ENCODE peak calls at places on chromosome 22, in ten cellular contexts. D, F, Z, K, J, T, A, U, H and R are unnamed samples.

GRCh38 chr22:30432096-30432495 is 6.5 kb downstream of the MTFP1 start:
- DNase-seq in D (peak; percentile 26), F (no peak), Z (no peak), K (no peak), J (no peak), T (no peak), A (no peak), U (no peak), H (no peak), R (no peak)

GRCh38 chr22:37206841-37207821 is 5.1 kb downstream of the SSTR3 start:
- DNase-seq in D (peak; percentile 71), F (no peak), Z (no peak), K (no peak), J (no peak), T (no peak), A (no peak), U (no peak), H (no peak), R (no peak)

GRCh38 chr22:26845016-26845728 is 187.8 kb downstream of the MIAT start:
- DNase-seq in D (no peak), F (no peak), Z (no peak), K (no peak), J (peak; percentile 15), T (no peak), A (peak; percentile 40), U (no peak), H (no peak), R (no peak)

GRCh38 chr22:50399751-50400331 is 56.7 kb downstream of the PPP6R2 start:
- DNase-seq in D (no peak), F (peak; percentile 36), Z (peak; percentile 33), K (no peak), J (peak; percentile 15), T (peak; percentile 16), A (peak; percentile 51), U (peak; percentile 44), H (no peak), R (peak; percentile 56)

GRCh38 chr22:39528080-39528661 is 4.4 kb downstream of the RPS19BP1 start:
- DNase-seq in D (peak; percentile 69), F (peak; percentile 28), Z (peak; percentile 8), K (no peak), J (no peak), T (peak; percentile 80), A (no peak), U (no peak), H (no peak), R (no peak)

GRCh38 chr22:49371325-49372110 is 456.2 kb downstream of the BRD1 start:
- DNase-seq in D (peak; percentile 65), F (no peak), Z (no peak), K (no peak), J (no peak), T (no peak), A (no peak), U (no peak), H (no peak), R (no peak)

GRCh38 chr22:42066133-42066761 is 4.4 kb downstream of the NAGA start:
- DNase-seq in D (peak; percentile 47), F (no peak), Z (no peak), K (no peak), J (no peak), T (no peak), A (no peak), U (no peak), H (no peak), R (no peak)

GRCh38 chr22:31081963-31082605 is 966 bp downstream of the SMTN start:
- DNase-seq in D (no peak), F (no peak), Z (no peak), K (no peak), J (peak; percentile 35), T (no peak), A (no peak), U (no peak), H (no peak), R (no peak)

GRCh38 chr22:48957987-48958321 is 869.7 kb downstream of the BRD1 start:
- DNase-seq in D (no peak), F (no peak), Z (no peak), K (no peak), J (no peak), T (no peak), A (no peak), U (no peak), H (no peak), R (no peak)

GRCh38 chr22:37043828-37044538 is 7.6 kb upstream of the KCTD17 start:
- DNase-seq in D (peak; percentile 85), F (peak; percentile 78), Z (peak; percentile 39), K (no peak), J (peak; percentile 66), T (peak; percentile 80), A (peak; percentile 90), U (peak; percentile 83), H (peak; percentile 11), R (peak; percentile 91)

GRCh38 chr22:22928666-22929380 is 41.2 kb downstream of the IGLL5 start:
- DNase-seq in D (peak; percentile 75), F (peak; percentile 70), Z (no peak), K (peak; percentile 13), J (peak; percentile 33), T (peak; percentile 99), A (peak; percentile 12), U (peak; percentile 85), H (no peak), R (peak; percentile 89)

GRCh38 chr22:24492391-24492790 is 2.7 kb upstream of the UPB1 start:
- DNase-seq in D (no peak), F (no peak), Z (no peak), K (no peak), J (no peak), T (no peak), A (no peak), U (no peak), H (no peak), R (no peak)

GRCh38 chr22:48218889-48219420 is 1456.5 kb downstream of the TBC1D22A start:
- DNase-seq in D (no peak), F (no peak), Z (no peak), K (no peak), J (no peak), T (no peak), A (no peak), U (no peak), H (no peak), R (no peak)

GRCh38 chr22:48649031-48649430 is 1178.6 kb downstream of the BRD1 start:
- DNase-seq in D (no peak), F (no peak), Z (no peak), K (no peak), J (no peak), T (no peak), A (no peak), U (no peak), H (no peak), R (no peak)

GRCh38 chr22:40685406-40685805 is 6.1 kb downstream of the MCHR1 start:
- DNase-seq in D (no peak), F (no peak), Z (no peak), K (no peak), J (no peak), T (no peak), A (no peak), U (no peak), H (no peak), R (no peak)

GRCh38 chr22:31305194-31305593 is 12.9 kb upstream of the PIK3IP1 start:
- DNase-seq in D (no peak), F (no peak), Z (no peak), K (no peak), J (no peak), T (no peak), A (no peak), U (no peak), H (no peak), R (no peak)

GRCh38 chr22:25700996-25701815 is 40.8 kb upstream of the MYO18B start:
- DNase-seq in D (no peak), F (peak; percentile 54), Z (no peak), K (no peak), J (peak; percentile 61), T (no peak), A (no peak), U (no peak), H (peak; percentile 47), R (no peak)

GRCh38 chr22:46797355-46797754 is 34.9 kb downstream of the TBC1D22A start:
- DNase-seq in D (peak; percentile 79), F (no peak), Z (no peak), K (no peak), J (peak; percentile 43), T (peak; percentile 57), A (peak; percentile 19), U (peak; percentile 38), H (no peak), R (no peak)
- TF ChIP-seq CTCF in D (peak; percentile 42), F (no peak), Z (peak; percentile 52), K (no peak), J (peak; percentile 32), T (peak; percentile 19), A (no peak), U (peak; percentile 61), H (peak; percentile 22), R (no peak)

GRCh38 chr22:33227791-33228190 is 169.6 kb upstream of the SYN3 start:
- DNase-seq in D (no peak), F (no peak), Z (no peak), K (no peak), J (no peak), T (no peak), A (no peak), U (no peak), H (no peak), R (no peak)
- TF ChIP-seq CTCF in D (no peak), F (no peak), Z (no peak), K (no peak), J (no peak), T (no peak), A (no peak), U (no peak), H (no peak), R (no peak)

DNA sequence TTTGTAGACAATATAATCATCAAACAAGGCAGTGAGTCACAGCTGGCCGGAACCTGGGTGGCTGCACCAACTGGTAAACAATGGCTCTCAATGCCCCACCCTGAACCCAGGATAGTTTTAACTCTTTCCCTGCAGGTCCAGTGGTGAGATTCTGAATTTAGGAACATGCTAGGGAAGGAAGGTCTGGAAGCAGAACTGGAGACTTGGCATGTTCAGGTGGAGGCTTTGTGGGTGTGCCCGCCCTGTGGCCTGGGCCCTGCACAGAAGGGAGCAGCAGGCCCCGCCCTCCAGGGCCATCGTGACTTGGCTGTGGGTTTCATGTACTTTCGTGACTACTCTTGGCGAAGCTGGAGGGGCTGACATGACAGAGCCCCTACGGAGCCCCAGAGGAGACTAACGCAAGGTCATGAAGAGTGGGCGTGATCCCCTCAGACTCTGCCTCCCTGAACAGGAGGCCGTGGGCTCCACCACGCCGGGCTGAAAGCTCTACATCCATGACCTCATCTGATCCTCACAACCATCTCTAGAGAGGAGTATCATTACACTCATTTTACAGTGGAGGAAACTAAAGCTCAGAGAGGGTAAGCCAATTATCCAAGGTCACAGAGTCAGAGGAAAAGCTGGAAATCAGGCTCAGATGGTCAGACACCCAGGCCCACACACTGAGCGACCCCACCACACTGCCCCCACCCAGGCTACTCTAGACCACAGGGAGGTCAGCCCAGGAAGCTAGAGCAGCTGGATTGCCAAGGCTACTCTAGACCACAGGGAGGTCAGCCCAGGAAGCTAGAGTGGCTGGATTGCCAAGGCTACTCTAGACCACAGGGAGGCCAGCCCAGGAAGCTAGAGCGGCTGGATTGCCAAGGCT is 27.3 kb downstream of the MAFF start:
- DNase-seq in D (no peak), F (peak; percentile 79), Z (no peak), K (no peak), J (peak; percentile 60), T (no peak), A (peak; percentile 75), U (no peak), H (no peak), R (no peak)
- TF ChIP-seq CTCF in D (no peak), F (no peak), Z (no peak), K (no peak), J (no peak), T (no peak), A (no peak), U (no peak), H (no peak), R (no peak)

GRCh38 chr22:20206709-20207215 is 55.9 kb upstream of the CCDC188 start:
- DNase-seq in D (no peak), F (no peak), Z (no peak), K (no peak), J (peak; percentile 27), T (no peak), A (peak; percentile 44), U (peak; percentile 4), H (no peak), R (no peak)
- TF ChIP-seq CTCF in D (no peak), F (no peak), Z (no peak), K (no peak), J (no peak), T (no peak), A (no peak), U (no peak), H (no peak), R (no peak)